ENCODE peak calls at places on chromosomes 7 and 10, in ten cellular contexts. One of them, this sample, is unnamed.

GRCh38 chr7:126856691-126857291 is 395.9 kb downstream of the GRM8 start:
- DNase-seq in hepatocyte: peak
- DNase-seq in C1 segment of cervical spinal cord: no peak
- DNase-seq in mesenteric fat pad: no peak
- DNase-seq in OCI-LY7: peak
- DNase-seq in heart right ventricle: no peak
- DNase-seq in activated naive CD4-positive, alpha-beta T cell: no peak
- DNase-seq in Peyer's patch: no peak
- DNase-seq in GM18507: peak
- DNase-seq in activated effector memory CD4-positive, alpha-beta T cell treated with anti-CD3 and anti-CD28 coated beads, Interleukin-2, amount 50 U/mL, for 16 hours: no peak
- DNase-seq in this sample: no peak

GRCh38 chr7:89623018-89623672 is 531.1 kb upstream of the STEAP1 start:
- DNase-seq in heart right ventricle: no peak
- DNase-seq in mesenteric fat pad: no peak
- DNase-seq in OCI-LY7: peak
- DNase-seq in GM18507: peak
- DNase-seq in activated effector memory CD4-positive, alpha-beta T cell treated with anti-CD3 and anti-CD28 coated beads, Interleukin-2, amount 50 U/mL, for 16 hours: no peak
- DNase-seq in hepatocyte: peak
- DNase-seq in C1 segment of cervical spinal cord: no peak
- DNase-seq in activated naive CD4-positive, alpha-beta T cell: no peak
- DNase-seq in Peyer's patch: no peak
- DNase-seq in this sample: no peak

GRCh38 chr10:72093450-72093849 is 5.1 kb upstream of the SPOCK2 start:
- DNase-seq in C1 segment of cervical spinal cord: no peak
- DNase-seq in GM18507: no peak
- DNase-seq in activated effector memory CD4-positive, alpha-beta T cell treated with anti-CD3 and anti-CD28 coated beads, Interleukin-2, amount 50 U/mL, for 16 hours: no peak
- DNase-seq in heart right ventricle: no peak
- DNase-seq in activated naive CD4-positive, alpha-beta T cell: no peak
- DNase-seq in hepatocyte: no peak
- DNase-seq in Peyer's patch: no peak
- DNase-seq in mesenteric fat pad: no peak
- DNase-seq in OCI-LY7: no peak
- DNase-seq in this sample: no peak

GRCh38 chr10:98344589-98345038 is 70.4 kb downstream of the PYROXD2 start:
- DNase-seq in Peyer's patch: peak
- DNase-seq in GM18507: no peak
- DNase-seq in hepatocyte: no peak
- DNase-seq in C1 segment of cervical spinal cord: no peak
- DNase-seq in heart right ventricle: peak
- DNase-seq in activated naive CD4-positive, alpha-beta T cell: no peak
- DNase-seq in activated effector memory CD4-positive, alpha-beta T cell treated with anti-CD3 and anti-CD28 coated beads, Interleukin-2, amount 50 U/mL, for 16 hours: no peak
- DNase-seq in mesenteric fat pad: no peak
- DNase-seq in OCI-LY7: peak
- DNase-seq in this sample: peak

GRCh38 chr7:46586406-46586805 is 665.3 kb upstream of the IGFBP3 start:
- DNase-seq in C1 segment of cervical spinal cord: no peak
- DNase-seq in OCI-LY7: no peak
- DNase-seq in Peyer's patch: no peak
- DNase-seq in hepatocyte: no peak
- DNase-seq in activated effector memory CD4-positive, alpha-beta T cell treated with anti-CD3 and anti-CD28 coated beads, Interleukin-2, amount 50 U/mL, for 16 hours: no peak
- DNase-seq in heart right ventricle: no peak
- DNase-seq in mesenteric fat pad: no peak
- DNase-seq in GM18507: no peak
- DNase-seq in activated naive CD4-positive, alpha-beta T cell: no peak
- DNase-seq in this sample: no peak

GRCh38 chr10:1626410-1626809 is 110.9 kb downstream of the ADARB2 start:
- DNase-seq in OCI-LY7: no peak
- DNase-seq in activated effector memory CD4-positive, alpha-beta T cell treated with anti-CD3 and anti-CD28 coated beads, Interleukin-2, amount 50 U/mL, for 16 hours: no peak
- DNase-seq in hepatocyte: no peak
- DNase-seq in GM18507: no peak
- DNase-seq in Peyer's patch: no peak
- DNase-seq in C1 segment of cervical spinal cord: no peak
- DNase-seq in activated naive CD4-positive, alpha-beta T cell: no peak
- DNase-seq in mesenteric fat pad: peak
- DNase-seq in heart right ventricle: no peak
- DNase-seq in this sample: no peak

GRCh38 chr7:69825031-69825681 is 226.9 kb downstream of the AUTS2 start:
- DNase-seq in hepatocyte: no peak
- DNase-seq in mesenteric fat pad: no peak
- DNase-seq in activated naive CD4-positive, alpha-beta T cell: no peak
- DNase-seq in OCI-LY7: peak
- DNase-seq in GM18507: no peak
- DNase-seq in activated effector memory CD4-positive, alpha-beta T cell treated with anti-CD3 and anti-CD28 coated beads, Interleukin-2, amount 50 U/mL, for 16 hours: no peak
- DNase-seq in Peyer's patch: no peak
- DNase-seq in heart right ventricle: no peak
- DNase-seq in C1 segment of cervical spinal cord: no peak
- DNase-seq in this sample: no peak

GRCh38 chr7:112207106-112207592 is 654 bp downstream of the ZNF277 start:
- DNase-seq in OCI-LY7: peak
- DNase-seq in mesenteric fat pad: no peak
- DNase-seq in C1 segment of cervical spinal cord: no peak
- DNase-seq in heart right ventricle: no peak
- DNase-seq in activated naive CD4-positive, alpha-beta T cell: no peak
- DNase-seq in GM18507: no peak
- DNase-seq in activated effector memory CD4-positive, alpha-beta T cell treated with anti-CD3 and anti-CD28 coated beads, Interleukin-2, amount 50 U/mL, for 16 hours: no peak
- DNase-seq in hepatocyte: no peak
- DNase-seq in Peyer's patch: no peak
- DNase-seq in this sample: no peak

GRCh38 chr7:155754165-155754564 is 58.1 kb downstream of the SHH start:
- DNase-seq in Peyer's patch: no peak
- DNase-seq in heart right ventricle: no peak
- DNase-seq in activated naive CD4-positive, alpha-beta T cell: no peak
- DNase-seq in C1 segment of cervical spinal cord: no peak
- DNase-seq in activated effector memory CD4-positive, alpha-beta T cell treated with anti-CD3 and anti-CD28 coated beads, Interleukin-2, amount 50 U/mL, for 16 hours: no peak
- DNase-seq in hepatocyte: no peak
- DNase-seq in mesenteric fat pad: no peak
- DNase-seq in GM18507: no peak
- DNase-seq in OCI-LY7: no peak
- DNase-seq in this sample: no peak

GRCh38 chr7:92595281-92595680 is 5.1 kb upstream of the FAM133B start:
- DNase-seq in Peyer's patch: no peak
- DNase-seq in OCI-LY7: no peak
- DNase-seq in hepatocyte: no peak
- DNase-seq in C1 segment of cervical spinal cord: no peak
- DNase-seq in activated naive CD4-positive, alpha-beta T cell: no peak
- DNase-seq in GM18507: no peak
- DNase-seq in mesenteric fat pad: no peak
- DNase-seq in activated effector memory CD4-positive, alpha-beta T cell treated with anti-CD3 and anti-CD28 coated beads, Interleukin-2, amount 50 U/mL, for 16 hours: no peak
- DNase-seq in heart right ventricle: no peak
- DNase-seq in this sample: no peak

GRCh38 chr10:78894841-78895195 is 173.9 kb upstream of the ZMIZ1 start:
- DNase-seq in OCI-LY7: no peak
- DNase-seq in Peyer's patch: no peak
- DNase-seq in activated effector memory CD4-positive, alpha-beta T cell treated with anti-CD3 and anti-CD28 coated beads, Interleukin-2, amount 50 U/mL, for 16 hours: peak
- DNase-seq in heart right ventricle: no peak
- DNase-seq in hepatocyte: peak
- DNase-seq in GM18507: no peak
- DNase-seq in C1 segment of cervical spinal cord: no peak
- DNase-seq in activated naive CD4-positive, alpha-beta T cell: no peak
- DNase-seq in mesenteric fat pad: peak
- DNase-seq in this sample: no peak

GRCh38 chr7:85765698-85766298 is 578.9 kb upstream of the SEMA3D start:
- DNase-seq in OCI-LY7: no peak
- DNase-seq in heart right ventricle: no peak
- DNase-seq in activated naive CD4-positive, alpha-beta T cell: no peak
- DNase-seq in GM18507: no peak
- DNase-seq in mesenteric fat pad: no peak
- DNase-seq in hepatocyte: peak
- DNase-seq in C1 segment of cervical spinal cord: no peak
- DNase-seq in Peyer's patch: peak
- DNase-seq in activated effector memory CD4-positive, alpha-beta T cell treated with anti-CD3 and anti-CD28 coated beads, Interleukin-2, amount 50 U/mL, for 16 hours: no peak
- DNase-seq in this sample: no peak

GRCh38 chr7:120190109-120190508 is 82.9 kb upstream of the KCND2 start:
- DNase-seq in mesenteric fat pad: no peak
- DNase-seq in C1 segment of cervical spinal cord: no peak
- DNase-seq in heart right ventricle: no peak
- DNase-seq in activated effector memory CD4-positive, alpha-beta T cell treated with anti-CD3 and anti-CD28 coated beads, Interleukin-2, amount 50 U/mL, for 16 hours: no peak
- DNase-seq in activated naive CD4-positive, alpha-beta T cell: no peak
- DNase-seq in GM18507: no peak
- DNase-seq in hepatocyte: no peak
- DNase-seq in OCI-LY7: no peak
- DNase-seq in Peyer's patch: no peak
- DNase-seq in this sample: no peak

GRCh38 chr10:16891375-16892313 is 74.4 kb upstream of the RSU1 start:
- DNase-seq in OCI-LY7: no peak
- DNase-seq in Peyer's patch: peak
- DNase-seq in activated naive CD4-positive, alpha-beta T cell: peak
- DNase-seq in activated effector memory CD4-positive, alpha-beta T cell treated with anti-CD3 and anti-CD28 coated beads, Interleukin-2, amount 50 U/mL, for 16 hours: peak
- DNase-seq in GM18507: no peak
- DNase-seq in mesenteric fat pad: no peak
- DNase-seq in heart right ventricle: peak
- DNase-seq in hepatocyte: peak
- DNase-seq in C1 segment of cervical spinal cord: no peak
- DNase-seq in this sample: peak

GRCh38 chr10:72794260-72794659 is 99.3 kb upstream of the OIT3 start:
- DNase-seq in activated effector memory CD4-positive, alpha-beta T cell treated with anti-CD3 and anti-CD28 coated beads, Interleukin-2, amount 50 U/mL, for 16 hours: no peak
- DNase-seq in Peyer's patch: no peak
- DNase-seq in OCI-LY7: no peak
- DNase-seq in hepatocyte: no peak
- DNase-seq in heart right ventricle: no peak
- DNase-seq in activated naive CD4-positive, alpha-beta T cell: no peak
- DNase-seq in mesenteric fat pad: no peak
- DNase-seq in GM18507: no peak
- DNase-seq in C1 segment of cervical spinal cord: no peak
- DNase-seq in this sample: no peak

GRCh38 chr7:45710271-45711160 is 136.3 kb downstream of the ADCY1 start:
- DNase-seq in Peyer's patch: no peak
- DNase-seq in activated effector memory CD4-positive, alpha-beta T cell treated with anti-CD3 and anti-CD28 coated beads, Interleukin-2, amount 50 U/mL, for 16 hours: peak
- DNase-seq in activated naive CD4-positive, alpha-beta T cell: no peak
- DNase-seq in OCI-LY7: no peak
- DNase-seq in hepatocyte: peak
- DNase-seq in GM18507: no peak
- DNase-seq in heart right ventricle: no peak
- DNase-seq in mesenteric fat pad: peak
- DNase-seq in C1 segment of cervical spinal cord: no peak
- DNase-seq in this sample: no peak

GRCh38 chr10:114246679-114247305 is 7.7 kb downstream of the VWA2 start:
- DNase-seq in GM18507: no peak
- DNase-seq in activated effector memory CD4-positive, alpha-beta T cell treated with anti-CD3 and anti-CD28 coated beads, Interleukin-2, amount 50 U/mL, for 16 hours: no peak
- DNase-seq in activated naive CD4-positive, alpha-beta T cell: no peak
- DNase-seq in heart right ventricle: no peak
- DNase-seq in C1 segment of cervical spinal cord: no peak
- DNase-seq in Peyer's patch: peak
- DNase-seq in mesenteric fat pad: no peak
- DNase-seq in OCI-LY7: no peak
- DNase-seq in hepatocyte: peak
- DNase-seq in this sample: no peak

GRCh38 chr7:2354173-2355078 is at the start of gene EIF3B:
- DNase-seq in activated naive CD4-positive, alpha-beta T cell: peak
- DNase-seq in heart right ventricle: peak
- DNase-seq in GM18507: peak
- DNase-seq in OCI-LY7: peak
- DNase-seq in C1 segment of cervical spinal cord: peak
- DNase-seq in activated effector memory CD4-positive, alpha-beta T cell treated with anti-CD3 and anti-CD28 coated beads, Interleukin-2, amount 50 U/mL, for 16 hours: peak
- DNase-seq in mesenteric fat pad: peak
- DNase-seq in hepatocyte: peak
- DNase-seq in Peyer's patch: peak
- DNase-seq in this sample: peak

GRCh38 chr10:102729090-102730026 is 14.4 kb upstream of the WBP1L start:
- DNase-seq in activated effector memory CD4-positive, alpha-beta T cell treated with anti-CD3 and anti-CD28 coated beads, Interleukin-2, amount 50 U/mL, for 16 hours: peak
- DNase-seq in Peyer's patch: peak
- DNase-seq in mesenteric fat pad: peak
- DNase-seq in heart right ventricle: peak
- DNase-seq in C1 segment of cervical spinal cord: peak
- DNase-seq in GM18507: peak
- DNase-seq in activated naive CD4-positive, alpha-beta T cell: peak
- DNase-seq in OCI-LY7: no peak
- DNase-seq in hepatocyte: peak
- DNase-seq in this sample: peak

GRCh38 chr10:93124580-93125318 is 51.1 kb downstream of the CYP26A1 start:
- DNase-seq in activated naive CD4-positive, alpha-beta T cell: no peak
- DNase-seq in GM18507: no peak
- DNase-seq in hepatocyte: peak
- DNase-seq in heart right ventricle: no peak
- DNase-seq in Peyer's patch: no peak
- DNase-seq in mesenteric fat pad: no peak
- DNase-seq in OCI-LY7: no peak
- DNase-seq in activated effector memory CD4-positive, alpha-beta T cell treated with anti-CD3 and anti-CD28 coated beads, Interleukin-2, amount 50 U/mL, for 16 hours: no peak
- DNase-seq in C1 segment of cervical spinal cord: no peak
- DNase-seq in this sample: no peak

GRCh38 chr7:100109521-100110163 is 8.2 kb downstream of the AP4M1 start:
- DNase-seq in heart right ventricle: no peak
- DNase-seq in activated effector memory CD4-positive, alpha-beta T cell treated with anti-CD3 and anti-CD28 coated beads, Interleukin-2, amount 50 U/mL, for 16 hours: no peak
- DNase-seq in OCI-LY7: no peak
- DNase-seq in hepatocyte: no peak
- DNase-seq in GM18507: no peak
- DNase-seq in mesenteric fat pad: no peak
- DNase-seq in Peyer's patch: no peak
- DNase-seq in activated naive CD4-positive, alpha-beta T cell: no peak
- DNase-seq in C1 segment of cervical spinal cord: no peak
- DNase-seq in this sample: no peak

This sample was measured in heart left ventricle.